ENCODE peak calls at places on chromosomes 4 and X, in four cellular contexts. One of them, this sample, is unnamed.

GRCh38 chrX:12979011-12979629 is 4.2 kb downstream of the TMSB4X start:
- DNase-seq in mucosa of gallbladder: no peak
- DNase-seq in fibroblast of the aortic adventitia: no peak
- DNase-seq in nucleus accumbens: no peak
- DNase-seq in this sample: no peak

GRCh38 chrX:40148439-40149285 is 50.9 kb upstream of the BCOR start:
- DNase-seq in mucosa of gallbladder: no peak
- DNase-seq in fibroblast of the aortic adventitia: no peak
- DNase-seq in nucleus accumbens: no peak
- DNase-seq in this sample: no peak

GRCh38 chr4:183443609-183444148 is 757 bp upstream of the CDKN2AIP start:
- DNase-seq in mucosa of gallbladder: no peak
- DNase-seq in fibroblast of the aortic adventitia: no peak
- DNase-seq in nucleus accumbens: peak; percentile 53
- DNase-seq in this sample: no peak

GRCh38 chrX:54447461-54447860 is 7.3 kb downstream of the TSR2 start:
- DNase-seq in mucosa of gallbladder: no peak
- DNase-seq in fibroblast of the aortic adventitia: peak; percentile 4
- DNase-seq in nucleus accumbens: no peak
- DNase-seq in this sample: no peak

GRCh38 chr4:153296424-153296823 is 48.1 kb upstream of the MND1 start:
- DNase-seq in mucosa of gallbladder: no peak
- DNase-seq in fibroblast of the aortic adventitia: peak; percentile 78
- DNase-seq in nucleus accumbens: no peak
- DNase-seq in this sample: no peak

GRCh38 chr4:14095881-14096280 is 468.4 kb upstream of the BOD1L1 start:
- DNase-seq in mucosa of gallbladder: no peak
- DNase-seq in fibroblast of the aortic adventitia: peak; percentile 32
- DNase-seq in nucleus accumbens: no peak
- DNase-seq in this sample: no peak

GRCh38 chr4:48187813-48188212 is 53.8 kb upstream of the TXK start:
- DNase-seq in mucosa of gallbladder: no peak
- DNase-seq in fibroblast of the aortic adventitia: peak; percentile 25
- DNase-seq in nucleus accumbens: no peak
- DNase-seq in this sample: no peak

GRCh38 chr4:3315566-3315965 is 22.7 kb downstream of the RGS12 start:
- DNase-seq in mucosa of gallbladder: no peak
- DNase-seq in fibroblast of the aortic adventitia: no peak
- DNase-seq in nucleus accumbens: no peak
- DNase-seq in this sample: no peak

GRCh38 chr4:37561803-37562207 is 124.4 kb downstream of the RELL1 start:
- DNase-seq in mucosa of gallbladder: no peak
- DNase-seq in fibroblast of the aortic adventitia: peak; percentile 74
- DNase-seq in nucleus accumbens: no peak
- DNase-seq in this sample: peak; percentile 9

GRCh38 chr4:115485402-115485801 is 372.0 kb upstream of the NDST4 start:
- DNase-seq in mucosa of gallbladder: no peak
- DNase-seq in fibroblast of the aortic adventitia: no peak
- DNase-seq in nucleus accumbens: no peak
- DNase-seq in this sample: no peak

GRCh38 chr4:155780773-155781172 is 22.0 kb downstream of the GUCY1B1 start:
- DNase-seq in mucosa of gallbladder: no peak
- DNase-seq in fibroblast of the aortic adventitia: no peak
- DNase-seq in nucleus accumbens: no peak
- DNase-seq in this sample: no peak